ENCODE peak calls at places on chromosomes 5 and 9, in six cellular contexts. Q, O, S, J, Y and T are unnamed samples.

GRCh38 chr9:1049641-1050040 is 516 bp upstream of the DMRT2 start:
- DNase-seq in S (no peak), J (no peak), Y (no peak), O (no peak), Q (no peak), T (no peak)

GRCh38 chr5:34706084-34706483 is 50.0 kb downstream of the RAI14 start:
- DNase-seq in J (no peak), Q (no peak), Y (no peak), O (no peak), S (no peak), T (no peak)

GRCh38 chr9:128902351-128903078 is 18.3 kb upstream of the PHYHD1 start:
- DNase-seq in Y (no peak), Q (no peak), S (peak; percentile 75), J (no peak), O (no peak), T (peak; percentile 82)

GRCh38 chr5:33850100-33850594 is 41.6 kb downstream of the ADAMTS12 start:
- DNase-seq in O (no peak), Y (peak; percentile 99), S (peak; percentile 42), J (peak; percentile 3), Q (peak; percentile 25), T (peak; percentile 32)

GRCh38 chr5:81336528-81336927 is 35.1 kb downstream of the ZCCHC9 start:
- DNase-seq in S (no peak), Y (no peak), O (no peak), J (no peak), Q (no peak), T (no peak)

GRCh38 chr5:72486371-72486770 is 20.8 kb downstream of the ZNF366 start:
- DNase-seq in O (no peak), J (no peak), Q (no peak), S (no peak), Y (no peak), T (no peak)

GRCh38 chr5:10505517-10506095 is 58.3 kb upstream of the ANKRD33B start:
- DNase-seq in S (no peak), O (no peak), Y (no peak), Q (peak; percentile 66), J (no peak), T (no peak)

GRCh38 chr9:112028242-112029221 is 131.9 kb downstream of the UGCG start:
- DNase-seq in Q (no peak), Y (peak; percentile 98), S (no peak), J (no peak), O (no peak), T (no peak)

GRCh38 chr5:154418344-154418820 is 27.4 kb upstream of the SAP30L start:
- DNase-seq in S (no peak), J (no peak), Q (no peak), O (no peak), Y (no peak), T (no peak)

GRCh38 chr9:98518556-98518955 is 190.2 kb downstream of the GABBR2 start:
- DNase-seq in Y (no peak), O (no peak), Q (no peak), J (no peak), S (no peak), T (no peak)

GRCh38 chr5:107526263-107526937 is 144.3 kb downstream of the EFNA5 start:
- DNase-seq in Y (no peak), O (no peak), Q (no peak), S (no peak), J (no peak), T (no peak)

GRCh38 chr5:67770431-67771025 is 445.0 kb upstream of the PIK3R1 start:
- DNase-seq in O (no peak), S (no peak), Y (peak; percentile 5), Q (peak; percentile 41), J (peak; percentile 98), T (no peak)

GRCh38 chr5:87829214-87829551 is 416.5 kb upstream of the CCNH start:
- DNase-seq in Q (no peak), Y (no peak), J (peak; percentile 19), S (no peak), O (no peak), T (no peak)

GRCh38 chr9:34647651-34648050 is 1.2 kb downstream of the GALT start:
- DNase-seq in J (no peak), Y (no peak), O (no peak), S (no peak), Q (peak; percentile 60), T (no peak)

GRCh38 chr9:34648673-34649072 is 2.2 kb downstream of the GALT start:
- DNase-seq in O (no peak), S (no peak), Q (no peak), Y (no peak), J (no peak), T (no peak)

GRCh38 chr9:34644766-34645314 is 1.6 kb upstream of the GALT start:
- DNase-seq in O (no peak), S (no peak), Q (no peak), Y (no peak), J (peak; percentile 78), T (no peak)

GRCh38 chr9:34647084-34647403 is 569 bp downstream of the GALT start:
- DNase-seq in O (no peak), S (no peak), Q (no peak), Y (no peak), J (no peak), T (no peak)

GRCh38 chr9:34646211-34647083 is at the start of gene GALT:
- DNase-seq in J (peak; percentile 87), Q (peak; percentile 92), S (peak; percentile 94), O (no peak), Y (no peak), T (peak; percentile 96)
- TF ChIP-seq POLR2A in J (peak; percentile 73), Q (peak; percentile 70), S (peak; percentile 66), O (no peak), Y (peak; percentile 87), T (no peak)

GRCh38 chr5:78649220-78649700 is 688 bp upstream of the LHFPL2 start:
- DNase-seq in Y (no peak), O (no peak), J (peak; percentile 27), Q (no peak), S (no peak), T (no peak)

GRCh38 chr5:78647838-78648358 is 674 bp downstream of the LHFPL2 start:
- DNase-seq in Y (no peak), J (no peak), O (no peak), Q (no peak), S (peak; percentile 44), T (peak; percentile 30)

GRCh38 chr5:78649816-78650561 is 1.4 kb upstream of the LHFPL2 start:
- DNase-seq in S (no peak), Q (no peak), O (no peak), J (peak; percentile 44), Y (no peak), T (no peak)

GRCh38 chr5:78647411-78647818 is 1.2 kb downstream of the LHFPL2 start:
- DNase-seq in Y (no peak), S (peak; percentile 31), J (peak; percentile 56), Q (no peak), O (no peak), T (no peak)

GRCh38 chr5:78648359-78649219 is at the start of gene LHFPL2:
- DNase-seq in Y (no peak), O (no peak), Q (peak; percentile 56), S (peak; percentile 78), J (no peak), T (peak; percentile 71)
- TF ChIP-seq POLR2AphosphoS5 in Y (no peak), O (no peak), Q (no peak), S (no peak), J (no peak), T (no peak)

GRCh38 chr9:86126998-86127972 is 27.9 kb upstream of the GOLM1 start:
- DNase-seq in S (no peak), J (peak; percentile 79), Q (peak; percentile 64), Y (no peak), O (peak; percentile 68), T (no peak)
- TF ChIP-seq TAF1 in S (no peak), J (no peak), Q (no peak), Y (no peak), O (no peak), T (no peak)

DNA sequence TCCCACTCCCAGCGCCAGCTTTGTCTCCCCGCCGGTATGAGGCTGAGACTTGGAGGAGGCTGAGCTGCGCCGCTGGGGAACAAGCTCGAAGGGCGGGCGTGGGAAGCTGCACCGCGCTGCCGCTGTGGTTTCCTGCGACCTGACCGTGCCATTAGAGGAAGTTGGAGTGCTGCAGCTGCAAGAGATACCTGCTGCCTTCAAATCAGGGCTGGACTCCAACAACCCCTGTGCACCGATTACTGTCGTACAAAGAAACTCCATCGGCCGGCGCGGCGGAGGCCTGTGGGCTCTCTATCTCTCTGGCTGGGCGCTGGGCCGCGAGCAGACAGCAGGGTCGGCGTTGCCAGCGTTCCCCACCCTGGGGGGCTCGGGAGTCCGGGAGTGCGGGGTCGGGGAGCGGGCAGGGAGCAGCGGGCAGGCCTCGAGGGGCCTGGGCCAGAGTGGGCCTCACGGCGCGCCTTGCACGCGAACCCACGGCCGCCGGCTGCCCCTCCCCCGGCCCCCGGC is 1.2 kb upstream of the ERBIN start:
- DNase-seq in O (no peak), Q (peak; percentile 82), J (peak; percentile 36), Y (peak; percentile 56), S (peak; percentile 58), T (peak; percentile 46)
- TF ChIP-seq POLR2A in O (peak; percentile 10), Q (no peak), J (peak; percentile 71), Y (peak; percentile 75), S (peak; percentile 76), T (peak; percentile 79)

GRCh38 chr5:139022528-139022927 is 147.4 kb upstream of the LRRTM2 start:
- DNase-seq in Y (no peak), O (no peak), Q (no peak), S (no peak), J (no peak), T (no peak)
- TF ChIP-seq POLR2AphosphoS5 in Y (no peak), O (no peak), Q (no peak), S (no peak), J (no peak), T (no peak)